ENCODE peak calls at places on chromosomes 11 and 22, in four cellular contexts. R, W, U and P are unnamed samples.
A peak's percentile ranks its signal among the peaks of the same experiment; 100 is the strongest.

GRCh38 chr22:25057013-25057881 is 104.7 kb downstream of the KIAA1671 start:
- DNase-seq in R (peak; percentile 70), W (peak; percentile 56), U (peak; percentile 54), P (peak; percentile 75)

GRCh38 chr22:29914165-29914564 is 31.2 kb downstream of the MTMR3 start:
- DNase-seq in R (no peak), W (no peak), U (no peak), P (no peak)

GRCh38 chr11:14894657-14895598 is 2.9 kb upstream of the CYP2R1 start:
- DNase-seq in R (no peak), W (no peak), U (peak; percentile 59), P (peak; percentile 27)

GRCh38 chr11:134252539-134253188 is 488 bp downstream of the THYN1 start:
- DNase-seq in R (peak; percentile 43), W (no peak), U (no peak), P (peak; percentile 18)

GRCh38 chr11:67439321-67440228 is 2.1 kb upstream of the PTPRCAP start:
- DNase-seq in R (peak; percentile 55), W (peak; percentile 68), U (no peak), P (no peak)

GRCh38 chr11:57742087-57742452 is 779 bp downstream of the SELENOH start:
- DNase-seq in R (no peak), W (no peak), U (no peak), P (no peak)

GRCh38 chr11:91100432-91100831 is 877.6 kb upstream of the CHORDC1 start:
- DNase-seq in R (no peak), W (no peak), U (no peak), P (no peak)

GRCh38 chr22:26479043-26479791 is 4.4 kb downstream of the HPS4 start:
- DNase-seq in R (no peak), W (no peak), U (no peak), P (no peak)

GRCh38 chr11:271316-271715 is 6.9 kb upstream of the NLRP6 start:
- DNase-seq in R (no peak), W (no peak), U (no peak), P (no peak)

GRCh38 chr11:69995697-69996096 is 82.4 kb upstream of the ANO1 start:
- DNase-seq in R (no peak), W (no peak), U (no peak), P (no peak)

GRCh38 chr11:96361778-96362177 is 18.8 kb upstream of the MAML2 start:
- DNase-seq in R (no peak), W (no peak), U (no peak), P (no peak)

GRCh38 chr22:31637938-31638618 is 23.9 kb downstream of the PISD start:
- DNase-seq in R (peak; percentile 70), W (no peak), U (peak; percentile 62), P (peak; percentile 56)

GRCh38 chr11:69640260-69640994 is 529 bp upstream of the CCND1 start:
- DNase-seq in R (peak; percentile 47), W (peak; percentile 45), U (peak; percentile 72), P (no peak)

GRCh38 chr11:119351232-119351631 is 4.7 kb upstream of the MFRP start:
- DNase-seq in R (no peak), W (no peak), U (no peak), P (no peak)

GRCh38 chr11:60974726-60975125 is 3.2 kb downstream of the CD6 start:
- DNase-seq in R (no peak), W (no peak), U (no peak), P (no peak)

GRCh38 chr22:37999640-38000272 is 15.4 kb upstream of the SOX10 start:
- DNase-seq in R (no peak), W (no peak), U (no peak), P (no peak)

GRCh38 chr22:29641781-29642355 is 38.4 kb downstream of the NF2 start:
- DNase-seq in R (no peak), W (no peak), U (no peak), P (no peak)

GRCh38 chr11:125086633-125087296 is 23.7 kb downstream of the SLC37A2 start:
- DNase-seq in R (no peak), W (no peak), U (no peak), P (no peak)

GRCh38 chr11:118437736-118438125 is 1.4 kb downstream of the KMT2A start:
- DNase-seq in R (peak; percentile 15), W (no peak), U (peak; percentile 43), P (peak; percentile 11)

GRCh38 chr22:19167106-19167869 is 11.2 kb downstream of the SLC25A1 start:
- DNase-seq in R (no peak), W (no peak), U (no peak), P (no peak)

GRCh38 chr22:26986051-26986881 is 328.9 kb downstream of the MIAT start:
- DNase-seq in R (no peak), W (no peak), U (no peak), P (no peak)

GRCh38 chr11:86912238-86912637 is 43.0 kb downstream of the FZD4 start:
- DNase-seq in R (no peak), W (peak; percentile 13), U (no peak), P (no peak)

GRCh38 chr11:117328414-117329010 is 858 bp downstream of the CEP164 start:
- DNase-seq in R (no peak), W (no peak), U (peak; percentile 65), P (peak; percentile 45)

GRCh38 chr22:48702573-48703264 is 1125.0 kb downstream of the BRD1 start:
- DNase-seq in R (no peak), W (no peak), U (peak; percentile 22), P (no peak)

GRCh38 chr11:5689551-5689983 is at the start of gene TRIM22:
- DNase-seq in R (peak; percentile 33), W (no peak), U (no peak), P (peak; percentile 61)

GRCh38 chr11:5690216-5690615 is 626 bp downstream of the TRIM22 start:
- DNase-seq in R (no peak), W (no peak), U (no peak), P (no peak)

GRCh38 chr11:5688482-5688881 is 1.1 kb upstream of the TRIM22 start:
- DNase-seq in R (no peak), W (no peak), U (no peak), P (no peak)

GRCh38 chr11:5691963-5692358 is 2.4 kb downstream of the TRIM22 start:
- DNase-seq in R (no peak), W (no peak), U (no peak), P (no peak)

DNA sequence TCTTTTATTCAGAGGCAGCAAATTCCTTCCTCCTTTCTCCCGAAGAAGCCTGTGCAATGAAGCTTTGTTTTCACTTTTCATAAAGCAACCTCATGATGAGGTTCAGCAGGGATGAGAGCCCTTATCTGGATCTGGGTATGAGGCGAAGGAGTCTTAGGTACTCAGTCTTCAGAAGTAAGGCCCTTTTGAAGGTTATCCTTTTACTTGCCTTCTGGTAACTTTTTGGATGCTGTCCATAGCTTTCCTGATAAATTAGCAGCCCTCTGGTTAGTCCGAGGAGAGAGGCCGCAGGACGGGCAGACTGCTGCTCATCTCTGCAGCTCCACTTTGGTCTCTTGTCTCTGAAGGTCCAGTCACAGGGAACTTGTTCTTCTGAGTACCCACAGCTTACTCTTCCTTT is 1.1 kb downstream of the TRIM22 start:
- DNase-seq in R (no peak), W (no peak), U (no peak), P (no peak)
- H3K4me3 ChIP-seq in R (peak overlapping the region; percentile 0), W (no peak overlapping the region), U (peak overlapping the region; percentile 73), P (peak overlapping the region; percentile 58)

GRCh38 chr11:19800714-19801519 is 88.3 kb downstream of the NAV2 start:
- DNase-seq in R (no peak), W (no peak), U (no peak), P (no peak)

GRCh38 chr11:19795082-19795481 is 82.4 kb downstream of the NAV2 start:
- DNase-seq in R (no peak), W (no peak), U (no peak), P (no peak)

GRCh38 chr11:19803506-19803998 is 90.9 kb downstream of the NAV2 start:
- DNase-seq in R (no peak), W (no peak), U (no peak), P (no peak)

GRCh38 chr11:19802773-19803293 is 90.2 kb downstream of the NAV2 start:
- DNase-seq in R (no peak), W (no peak), U (no peak), P (no peak)

GRCh38 chr11:19800162-19800561 is 87.5 kb downstream of the NAV2 start:
- DNase-seq in R (no peak), W (no peak), U (peak; percentile 25), P (no peak)
- TF ChIP-seq CTCF in R (no peak), W (peak; percentile 11), U (no peak), P (peak; percentile 15)

GRCh38 chr11:130188585-130189347 is 29.2 kb downstream of the ST14 start:
- DNase-seq in R (peak; percentile 38), W (no peak), U (no peak), P (no peak)
- H3K27ac ChIP-seq in R (no peak overlapping the region), W (no peak overlapping the region), U (no peak overlapping the region), P (no peak overlapping the region)

GRCh38 chr11:45089845-45090499 is 56.5 kb upstream of the PRDM11 start:
- DNase-seq in R (no peak), W (peak; percentile 60), U (no peak), P (no peak)

GRCh38 chr11:45087761-45088160 is 58.7 kb upstream of the PRDM11 start:
- DNase-seq in R (no peak), W (no peak), U (no peak), P (no peak)

GRCh38 chr11:45090607-45091006 is 55.8 kb upstream of the PRDM11 start:
- DNase-seq in R (no peak), W (no peak), U (no peak), P (no peak)

GRCh38 chr11:45087301-45087700 is 59.1 kb upstream of the PRDM11 start:
- DNase-seq in R (no peak), W (no peak), U (peak; percentile 75), P (no peak)

GRCh38 chr11:45089251-45089650 is 57.2 kb upstream of the PRDM11 start:
- DNase-seq in R (peak; percentile 29), W (peak; percentile 43), U (peak; percentile 88), P (peak; percentile 79)
- H3K4me3 ChIP-seq in R (no peak overlapping the region), W (no peak overlapping the region), U (no peak overlapping the region), P (no peak overlapping the region)

GRCh38 chr11:75219869-75220268 is 20.7 kb upstream of the TPBGL start:
- DNase-seq in R (no peak), W (no peak), U (no peak), P (no peak)

GRCh38 chr11:75225794-75226193 is 14.8 kb upstream of the TPBGL start:
- DNase-seq in R (no peak), W (no peak), U (no peak), P (no peak)

GRCh38 chr11:75229466-75229865 is 11.1 kb upstream of the TPBGL start:
- DNase-seq in R (no peak), W (no peak), U (no peak), P (no peak)

DNA sequence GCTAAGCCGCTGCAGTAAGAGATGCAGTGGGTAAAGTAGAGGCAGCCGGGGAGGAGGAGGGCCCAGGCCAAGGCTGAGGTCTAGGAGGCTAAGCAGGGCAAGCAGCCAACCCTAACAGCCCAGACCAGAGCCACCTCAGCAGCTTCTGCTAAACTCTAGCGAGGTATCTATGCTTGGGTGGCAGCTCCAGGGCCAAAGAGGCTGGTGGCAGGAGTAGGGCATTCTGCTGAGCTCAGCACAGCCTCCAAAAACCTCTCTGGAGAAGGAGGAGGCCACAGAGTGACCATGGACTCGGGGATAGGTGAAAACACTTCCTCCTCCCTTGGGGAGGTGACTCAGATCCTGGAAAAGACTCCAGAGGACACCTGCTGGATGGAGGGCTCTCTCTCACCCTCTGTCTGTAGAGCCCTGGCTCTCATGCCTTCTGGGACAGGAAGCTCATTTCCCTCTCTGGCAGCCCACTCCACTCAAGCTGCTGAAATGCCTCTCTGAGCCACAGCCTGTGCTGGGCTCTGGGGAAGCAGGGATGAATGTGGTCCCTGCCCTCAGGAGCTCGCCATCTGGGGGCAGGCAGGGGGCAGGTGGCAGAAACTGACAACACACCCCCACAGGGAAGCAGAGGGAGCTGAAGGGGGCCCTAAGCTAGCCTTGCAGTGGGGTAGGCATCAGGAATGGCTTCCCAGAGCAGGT is 16.5 kb upstream of the TPBGL start:
- DNase-seq in R (no peak), W (peak; percentile 21), U (no peak), P (no peak)
- TF ChIP-seq CTCF in R (no peak), W (no peak), U (no peak), P (no peak)